ENCODE peak calls at places on chromosomes 4 and X, in eight cellular contexts. S is HFF-Myc; W is fibroblast of the aortic adventitia; H is cardiac muscle cell; Z is CD8-positive, alpha-beta T cell; V is pancreas; D is mammary epithelial cell; P is adrenal gland. I is an unnamed sample.

GRCh38 chr4:150708004-150708403 is 126.1 kb downstream of the MAB21L2 start:
- DNase-seq in Z (no peak), V (no peak), S (no peak), D (no peak), H (no peak), P (no peak), W (no peak), I (no peak)

GRCh38 chr4:186485621-186486062 is 69.7 kb downstream of the MTNR1A start:
- DNase-seq in P (peak; percentile 2), D (peak; percentile 16), S (peak; percentile 5), Z (no peak), V (no peak), W (no peak), H (peak; percentile 24), I (no peak)

GRCh38 chr4:87105101-87105852 is 115.1 kb downstream of the KLHL8 start:
- DNase-seq in D (no peak), Z (no peak), V (no peak), P (peak; percentile 57), W (no peak), H (no peak), S (no peak), I (no peak)

GRCh38 chrX:48927736-48928382 is 9.0 kb upstream of the PIM2 start:
- DNase-seq in H (no peak), D (no peak), Z (no peak), S (no peak), P (no peak), V (no peak), W (no peak), I (no peak)

GRCh38 chr4:154478128-154478527 is 13.5 kb downstream of the DCHS2 start:
- DNase-seq in D (no peak), H (no peak), Z (no peak), P (no peak), S (no peak), W (no peak), V (no peak), I (no peak)

GRCh38 chr4:1641671-1642070 is 42.4 kb downstream of the FAM53A start:
- DNase-seq in H (no peak), S (no peak), W (no peak), Z (no peak), V (no peak), P (no peak), D (no peak), I (no peak)

GRCh38 chrX:45435481-45435880 is 234.8 kb upstream of the DIPK2B start:
- DNase-seq in P (no peak), W (no peak), D (no peak), S (no peak), V (no peak), Z (no peak), H (no peak), I (no peak)

GRCh38 chr4:23392860-23393458 is 496.9 kb downstream of the PPARGC1A start:
- DNase-seq in H (no peak), V (no peak), S (no peak), W (no peak), D (no peak), P (no peak), Z (no peak), I (no peak)

GRCh38 chr4:176425035-176425434 is 105.3 kb downstream of the SPCS3 start:
- DNase-seq in Z (no peak), V (no peak), W (peak; percentile 87), D (peak; percentile 63), P (no peak), H (no peak), S (no peak), I (no peak)

GRCh38 chrX:125150231-125150630 is 169.4 kb upstream of the TEX13C start:
- DNase-seq in V (no peak), Z (no peak), H (no peak), P (no peak), W (no peak), S (no peak), D (no peak), I (no peak)

GRCh38 chrX:37578045-37578444 is 6.6 kb downstream of the LANCL3 start:
- DNase-seq in V (no peak), H (no peak), S (no peak), W (peak; percentile 1), P (peak; percentile 6), D (peak; percentile 84), Z (no peak), I (no peak)

GRCh38 chr4:138851626-138852443 is 163.7 kb upstream of the NOCT start:
- DNase-seq in H (no peak), D (peak; percentile 36), W (no peak), Z (no peak), V (no peak), P (no peak), S (no peak), I (no peak)

GRCh38 chr4:172692701-172693100 is 475.9 kb upstream of the GALNT7 start:
- DNase-seq in V (no peak), S (no peak), D (no peak), H (no peak), P (no peak), W (no peak), Z (no peak), I (no peak)

GRCh38 chr4:152485726-152486276 is 50.1 kb downstream of the FBXW7 start:
- DNase-seq in V (no peak), S (peak; percentile 11), Z (peak; percentile 16), P (no peak), H (no peak), W (peak; percentile 76), D (peak; percentile 83), I (peak; percentile 63)

GRCh38 chr4:152480901-152481300 is 55.0 kb downstream of the FBXW7 start:
- DNase-seq in H (no peak), D (no peak), Z (no peak), V (no peak), W (no peak), P (no peak), S (no peak), I (no peak)

GRCh38 chr4:152482211-152482610 is 53.7 kb downstream of the FBXW7 start:
- DNase-seq in W (no peak), V (no peak), P (no peak), Z (no peak), D (no peak), S (no peak), H (no peak), I (no peak)

GRCh38 chr4:152488246-152488645 is 47.6 kb downstream of the FBXW7 start:
- DNase-seq in V (no peak), P (no peak), S (no peak), D (no peak), Z (no peak), H (no peak), W (no peak), I (no peak)

GRCh38 chr4:152486414-152487389 is 49.2 kb downstream of the FBXW7 start:
- DNase-seq in D (no peak), P (no peak), S (no peak), H (no peak), Z (no peak), V (no peak), W (no peak), I (no peak)
- H3K4me3 ChIP-seq in D (no peak overlapping the region), P (no peak overlapping the region), S (no peak overlapping the region), H (no peak overlapping the region), Z (no peak overlapping the region), V (no peak overlapping the region), W (no peak overlapping the region), I (no peak overlapping the region)

GRCh38 chr4:3465698-3466671 is 2.9 kb downstream of the DOK7 start:
- DNase-seq in V (no peak), W (no peak), P (no peak), D (no peak), H (peak; percentile 52), Z (no peak), S (no peak), I (no peak)
- TF ChIP-seq CTCF in V (no peak), W (no peak), P (no peak), D (no peak), H (peak; percentile 19), Z (no peak), S (peak; percentile 36), I (no peak)

GRCh38 chr4:153269223-153269990 is 65.2 kb downstream of the TRIM2 start:
- DNase-seq in P (no peak), S (no peak), D (no peak), W (no peak), H (no peak), Z (no peak), V (no peak), I (no peak)
- H3K4me3 ChIP-seq in P (no peak overlapping the region), S (no peak overlapping the region), D (no peak overlapping the region), W (no peak overlapping the region), H (no peak overlapping the region), Z (no peak overlapping the region), V (no peak overlapping the region), I (no peak overlapping the region)

DNA sequence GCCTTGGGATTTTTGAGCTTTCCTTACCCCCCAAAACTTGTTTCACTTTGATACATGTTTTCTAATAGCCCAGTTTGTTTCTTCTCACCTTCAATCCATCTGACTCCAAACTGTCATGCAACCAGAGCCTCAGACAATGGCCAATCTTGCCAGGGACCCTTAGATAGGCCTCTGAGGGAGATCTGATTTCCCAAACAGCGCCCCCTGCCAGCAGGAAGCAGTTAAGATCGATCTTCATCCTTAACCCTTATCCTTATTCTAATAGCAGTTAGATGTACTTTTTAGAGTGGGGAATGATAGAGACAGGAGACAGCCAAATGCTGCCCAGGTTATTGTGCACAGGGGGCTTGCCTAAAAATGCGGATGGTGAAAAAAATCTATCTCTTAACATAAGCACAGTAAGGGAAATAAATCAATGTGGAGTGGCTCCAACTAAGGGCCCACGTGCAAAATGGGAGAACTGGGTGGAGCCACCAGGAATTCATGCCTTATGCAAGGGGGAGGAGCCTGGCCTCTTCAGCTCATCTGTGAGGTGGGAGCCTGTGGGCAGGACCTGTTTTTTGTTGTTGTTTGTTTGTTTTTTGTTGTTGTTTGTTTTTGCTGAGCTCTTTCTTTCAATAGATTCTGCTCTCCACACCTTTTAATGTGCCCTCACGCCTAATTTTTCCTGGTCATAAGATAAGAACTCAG is 833.6 kb upstream of the AGA start:
- DNase-seq in D (no peak), S (no peak), Z (no peak), W (no peak), V (no peak), H (no peak), P (no peak), I (no peak)
- TF ChIP-seq CTCF in D (no peak), S (no peak), Z (no peak), W (no peak), V (no peak), H (no peak), P (no peak), I (no peak)

GRCh38 chr4:41644288-41644914 is 104.1 kb downstream of the PHOX2B start:
- DNase-seq in Z (no peak), S (peak; percentile 7), W (peak; percentile 25), P (peak; percentile 78), V (peak; percentile 50), D (no peak), H (peak; percentile 86), I (peak; percentile 32)
- H3K4me3 ChIP-seq in Z (no peak overlapping the region), S (no peak overlapping the region), W (no peak overlapping the region), P (peak overlapping the region; percentile 14), V (no peak overlapping the region), D (no peak overlapping the region), H (no peak overlapping the region), I (no peak overlapping the region)

DNA sequence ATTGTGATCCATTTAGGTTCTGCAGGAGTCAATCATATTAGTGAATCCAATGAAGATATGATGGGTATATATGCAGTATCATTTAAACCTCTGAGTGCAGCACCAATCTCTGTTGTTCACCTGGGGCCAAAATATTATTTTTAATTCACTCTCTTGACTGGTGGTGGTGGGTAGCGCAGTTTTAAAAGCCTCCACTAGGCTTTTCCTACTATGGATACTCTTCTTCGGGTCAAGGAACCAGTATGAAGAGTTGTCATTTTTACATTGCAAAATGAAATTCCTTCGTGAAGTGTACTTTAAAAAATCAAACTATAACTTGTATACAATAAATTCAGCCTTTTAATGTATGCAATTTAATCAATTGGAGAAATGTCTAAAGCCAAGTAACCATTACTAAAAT is 56.5 kb downstream of the QRFPR start:
- DNase-seq in P (no peak), Z (no peak), D (no peak), H (no peak), W (no peak), S (no peak), V (no peak), I (no peak)
- TF ChIP-seq CTCF in P (no peak), Z (no peak), D (peak; percentile 10), H (no peak), W (no peak), S (peak; percentile 3), V (no peak), I (no peak)

I was measured in GM06990.